ENCODE peak calls at places on chromosomes 11 and 22, in eight cellular contexts. One of them, this sample, is unnamed.
A peak's percentile ranks its signal among the peaks of the same experiment; 100 is the strongest.

GRCh38 chr11:84899134-84899533 is 728.0 kb downstream of the DLG2 start:
- DNase-seq in neuronal stem cell: no peak
- DNase-seq in cardiac muscle cell: no peak
- DNase-seq in substantia nigra: no peak
- DNase-seq in GM23338: no peak
- DNase-seq in esophagus squamous epithelium: no peak
- DNase-seq in transverse colon: no peak
- DNase-seq in heart left ventricle: no peak
- DNase-seq in this sample: no peak

GRCh38 chr11:61037694-61038093 is 64.6 kb upstream of the CD5 start:
- DNase-seq in heart left ventricle: no peak
- DNase-seq in cardiac muscle cell: no peak
- DNase-seq in GM23338: no peak
- DNase-seq in esophagus squamous epithelium: no peak
- DNase-seq in neuronal stem cell: no peak
- DNase-seq in transverse colon: no peak
- DNase-seq in substantia nigra: no peak
- DNase-seq in this sample: no peak

GRCh38 chr11:12746593-12747097 is 72.4 kb downstream of the TEAD1 start:
- DNase-seq in esophagus squamous epithelium: no peak
- DNase-seq in heart left ventricle: peak; percentile 82
- DNase-seq in transverse colon: no peak
- DNase-seq in neuronal stem cell: peak; percentile 75
- DNase-seq in cardiac muscle cell: peak; percentile 97
- DNase-seq in substantia nigra: no peak
- DNase-seq in GM23338: peak; percentile 95
- DNase-seq in this sample: no peak

GRCh38 chr11:128379587-128380279 is 207.6 kb downstream of the ETS1 start:
- DNase-seq in heart left ventricle: no peak
- DNase-seq in esophagus squamous epithelium: no peak
- DNase-seq in GM23338: no peak
- DNase-seq in substantia nigra: no peak
- DNase-seq in cardiac muscle cell: peak; percentile 31
- DNase-seq in neuronal stem cell: no peak
- DNase-seq in transverse colon: no peak
- DNase-seq in this sample: no peak

GRCh38 chr11:84865257-84865656 is 761.9 kb downstream of the DLG2 start:
- DNase-seq in esophagus squamous epithelium: no peak
- DNase-seq in heart left ventricle: no peak
- DNase-seq in cardiac muscle cell: no peak
- DNase-seq in GM23338: no peak
- DNase-seq in substantia nigra: no peak
- DNase-seq in neuronal stem cell: no peak
- DNase-seq in transverse colon: no peak
- DNase-seq in this sample: no peak

GRCh38 chr11:66365166-66365565 is 6.4 kb downstream of the SLC29A2 start:
- DNase-seq in transverse colon: no peak
- DNase-seq in substantia nigra: no peak
- DNase-seq in cardiac muscle cell: no peak
- DNase-seq in esophagus squamous epithelium: no peak
- DNase-seq in heart left ventricle: peak; percentile 44
- DNase-seq in neuronal stem cell: no peak
- DNase-seq in GM23338: no peak
- DNase-seq in this sample: no peak

GRCh38 chr11:57815877-57816276 is 54.3 kb downstream of the CTNND1 start:
- DNase-seq in GM23338: no peak
- DNase-seq in heart left ventricle: no peak
- DNase-seq in neuronal stem cell: no peak
- DNase-seq in cardiac muscle cell: no peak
- DNase-seq in substantia nigra: no peak
- DNase-seq in esophagus squamous epithelium: no peak
- DNase-seq in transverse colon: no peak
- DNase-seq in this sample: peak; percentile 34

GRCh38 chr11:77170107-77170506 is 42.1 kb downstream of the MYO7A start:
- DNase-seq in GM23338: peak; percentile 83
- DNase-seq in neuronal stem cell: no peak
- DNase-seq in cardiac muscle cell: peak; percentile 23
- DNase-seq in heart left ventricle: no peak
- DNase-seq in esophagus squamous epithelium: no peak
- DNase-seq in transverse colon: no peak
- DNase-seq in substantia nigra: no peak
- DNase-seq in this sample: no peak

GRCh38 chr11:70107191-70107590 is 29.1 kb downstream of the ANO1 start:
- DNase-seq in esophagus squamous epithelium: no peak
- DNase-seq in heart left ventricle: no peak
- DNase-seq in cardiac muscle cell: no peak
- DNase-seq in substantia nigra: no peak
- DNase-seq in GM23338: no peak
- DNase-seq in neuronal stem cell: no peak
- DNase-seq in transverse colon: no peak
- DNase-seq in this sample: no peak

GRCh38 chr11:42239102-42239501 is 779.6 kb upstream of the LRRC4C start:
- DNase-seq in esophagus squamous epithelium: no peak
- DNase-seq in GM23338: no peak
- DNase-seq in substantia nigra: no peak
- DNase-seq in cardiac muscle cell: no peak
- DNase-seq in heart left ventricle: no peak
- DNase-seq in neuronal stem cell: no peak
- DNase-seq in transverse colon: no peak
- DNase-seq in this sample: no peak

GRCh38 chr11:99585606-99586005 is 564.9 kb downstream of the CNTN5 start:
- DNase-seq in transverse colon: no peak
- DNase-seq in GM23338: no peak
- DNase-seq in heart left ventricle: no peak
- DNase-seq in substantia nigra: no peak
- DNase-seq in neuronal stem cell: no peak
- DNase-seq in esophagus squamous epithelium: no peak
- DNase-seq in cardiac muscle cell: no peak
- DNase-seq in this sample: no peak

GRCh38 chr11:114179234-114179941 is 116.8 kb upstream of the NNMT start:
- DNase-seq in heart left ventricle: peak; percentile 79
- DNase-seq in esophagus squamous epithelium: peak; percentile 19
- DNase-seq in cardiac muscle cell: peak; percentile 24
- DNase-seq in substantia nigra: peak; percentile 60
- DNase-seq in transverse colon: peak; percentile 87
- DNase-seq in GM23338: no peak
- DNase-seq in neuronal stem cell: no peak
- DNase-seq in this sample: no peak

GRCh38 chr11:3189886-3190583 is 24.9 kb upstream of the OSBPL5 start:
- DNase-seq in substantia nigra: no peak
- DNase-seq in esophagus squamous epithelium: no peak
- DNase-seq in neuronal stem cell: no peak
- DNase-seq in cardiac muscle cell: no peak
- DNase-seq in heart left ventricle: no peak
- DNase-seq in transverse colon: no peak
- DNase-seq in GM23338: no peak
- DNase-seq in this sample: no peak

GRCh38 chr11:66068923-66069714 is 953 bp upstream of the PACS1 start:
- DNase-seq in neuronal stem cell: no peak
- DNase-seq in transverse colon: peak; percentile 42
- DNase-seq in cardiac muscle cell: peak; percentile 57
- DNase-seq in esophagus squamous epithelium: no peak
- DNase-seq in GM23338: peak; percentile 92
- DNase-seq in substantia nigra: peak; percentile 49
- DNase-seq in heart left ventricle: no peak
- DNase-seq in this sample: peak; percentile 71

GRCh38 chr11:4479676-4480075 is 2.8 kb upstream of the OR52K1 start:
- DNase-seq in GM23338: no peak
- DNase-seq in substantia nigra: no peak
- DNase-seq in esophagus squamous epithelium: no peak
- DNase-seq in neuronal stem cell: no peak
- DNase-seq in transverse colon: no peak
- DNase-seq in heart left ventricle: no peak
- DNase-seq in cardiac muscle cell: no peak
- DNase-seq in this sample: no peak

GRCh38 chr22:50542416-50542927 is 3.2 kb upstream of the KLHDC7B start:
- DNase-seq in GM23338: no peak
- DNase-seq in neuronal stem cell: no peak
- DNase-seq in substantia nigra: no peak
- DNase-seq in heart left ventricle: no peak
- DNase-seq in cardiac muscle cell: no peak
- DNase-seq in transverse colon: peak; percentile 44
- DNase-seq in esophagus squamous epithelium: no peak
- DNase-seq in this sample: no peak

GRCh38 chr11:60912851-60913550 is 957 bp upstream of the TMEM109 start:
- DNase-seq in GM23338: no peak
- DNase-seq in transverse colon: no peak
- DNase-seq in substantia nigra: no peak
- DNase-seq in neuronal stem cell: no peak
- DNase-seq in cardiac muscle cell: no peak
- DNase-seq in heart left ventricle: no peak
- DNase-seq in esophagus squamous epithelium: no peak
- DNase-seq in this sample: no peak

DNA sequence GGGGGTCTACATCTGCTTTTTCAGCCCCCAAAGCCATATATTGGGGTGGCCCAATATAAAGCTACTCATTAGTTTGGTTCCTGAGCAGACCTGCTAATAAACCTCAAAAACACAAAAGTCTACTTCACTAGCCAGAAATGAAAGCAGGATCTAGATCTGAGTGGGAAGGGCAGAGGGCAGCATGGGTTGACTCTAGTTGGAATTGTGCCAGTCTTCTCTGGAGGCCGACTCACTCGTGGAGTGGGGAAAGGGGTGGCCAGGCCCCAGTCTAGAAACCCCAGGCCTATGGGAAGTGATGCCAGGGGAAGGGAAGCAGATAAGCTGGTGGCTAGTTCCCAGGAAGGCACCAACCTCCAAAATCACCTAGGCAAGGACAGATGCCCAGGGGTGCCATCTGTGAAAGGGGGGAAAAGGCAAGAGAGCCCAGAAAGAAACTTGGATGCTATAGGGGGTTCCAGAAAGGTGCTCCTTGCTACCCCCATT is 5.3 kb downstream of the PATZ1 start:
- DNase-seq in cardiac muscle cell: no peak
- DNase-seq in heart left ventricle: no peak
- DNase-seq in neuronal stem cell: no peak
- DNase-seq in transverse colon: no peak
- DNase-seq in substantia nigra: no peak
- DNase-seq in esophagus squamous epithelium: no peak
- DNase-seq in GM23338: no peak
- DNase-seq in this sample: no peak
- H3K27ac ChIP-seq in cardiac muscle cell: no peak overlapping the region
- H3K27ac ChIP-seq in heart left ventricle: no peak overlapping the region
- H3K27ac ChIP-seq in neuronal stem cell: no peak overlapping the region
- H3K27ac ChIP-seq in transverse colon: no peak overlapping the region
- H3K27ac ChIP-seq in substantia nigra: peak overlapping the region; percentile 39
- H3K27ac ChIP-seq in esophagus squamous epithelium: no peak overlapping the region
- H3K27ac ChIP-seq in GM23338: no peak overlapping the region
- H3K27ac ChIP-seq in this sample: no peak overlapping the region

DNA sequence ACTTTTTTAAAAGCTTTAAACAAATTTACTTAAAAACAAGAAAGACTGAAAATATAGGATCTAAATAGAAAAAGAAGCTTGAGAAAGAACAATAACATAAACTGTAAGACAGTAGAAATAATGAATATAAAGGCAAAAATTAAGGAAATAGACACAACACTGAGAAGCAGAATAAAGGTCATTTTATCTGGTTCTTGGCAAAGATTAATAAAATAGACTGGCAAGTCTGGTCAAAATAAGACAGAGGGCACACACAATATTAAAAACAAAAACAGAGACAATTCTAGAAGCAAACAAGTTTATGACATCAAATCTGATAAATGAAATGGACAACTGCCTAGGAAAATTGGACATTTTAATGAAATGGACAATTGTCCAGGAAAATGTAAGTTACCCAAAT is 105.8 kb downstream of the ATG16L2 start:
- DNase-seq in neuronal stem cell: no peak
- DNase-seq in substantia nigra: no peak
- DNase-seq in transverse colon: no peak
- DNase-seq in cardiac muscle cell: no peak
- DNase-seq in esophagus squamous epithelium: no peak
- DNase-seq in heart left ventricle: no peak
- DNase-seq in GM23338: no peak
- DNase-seq in this sample: no peak
- H3K27ac ChIP-seq in neuronal stem cell: no peak overlapping the region
- H3K27ac ChIP-seq in substantia nigra: no peak overlapping the region
- H3K27ac ChIP-seq in transverse colon: no peak overlapping the region
- H3K27ac ChIP-seq in cardiac muscle cell: no peak overlapping the region
- H3K27ac ChIP-seq in esophagus squamous epithelium: no peak overlapping the region
- H3K27ac ChIP-seq in heart left ventricle: no peak overlapping the region
- H3K27ac ChIP-seq in GM23338: no peak overlapping the region
- H3K27ac ChIP-seq in this sample: no peak overlapping the region

GRCh38 chr22:37179622-37180420 is 8.2 kb downstream of the C1QTNF6 start:
- DNase-seq in heart left ventricle: no peak
- DNase-seq in esophagus squamous epithelium: no peak
- DNase-seq in substantia nigra: no peak
- DNase-seq in cardiac muscle cell: no peak
- DNase-seq in neuronal stem cell: no peak
- DNase-seq in GM23338: no peak
- DNase-seq in transverse colon: peak; percentile 81
- DNase-seq in this sample: no peak

GRCh38 chr22:37180531-37181231 is 7.4 kb downstream of the C1QTNF6 start:
- DNase-seq in substantia nigra: no peak
- DNase-seq in heart left ventricle: no peak
- DNase-seq in transverse colon: no peak
- DNase-seq in neuronal stem cell: no peak
- DNase-seq in GM23338: no peak
- DNase-seq in esophagus squamous epithelium: no peak
- DNase-seq in cardiac muscle cell: no peak
- DNase-seq in this sample: no peak

GRCh38 chr22:37177755-37178154 is 10.3 kb downstream of the C1QTNF6 start:
- DNase-seq in GM23338: no peak
- DNase-seq in neuronal stem cell: no peak
- DNase-seq in transverse colon: no peak
- DNase-seq in heart left ventricle: no peak
- DNase-seq in cardiac muscle cell: no peak
- DNase-seq in substantia nigra: no peak
- DNase-seq in esophagus squamous epithelium: no peak
- DNase-seq in this sample: no peak

GRCh38 chr22:37178350-37179125 is 9.5 kb downstream of the C1QTNF6 start:
- DNase-seq in transverse colon: peak; percentile 76
- DNase-seq in heart left ventricle: no peak
- DNase-seq in esophagus squamous epithelium: no peak
- DNase-seq in GM23338: no peak
- DNase-seq in neuronal stem cell: no peak
- DNase-seq in cardiac muscle cell: no peak
- DNase-seq in substantia nigra: no peak
- DNase-seq in this sample: peak; percentile 42

GRCh38 chr22:37179126-37179470 is 8.9 kb downstream of the C1QTNF6 start:
- DNase-seq in GM23338: no peak
- DNase-seq in cardiac muscle cell: no peak
- DNase-seq in neuronal stem cell: no peak
- DNase-seq in heart left ventricle: no peak
- DNase-seq in transverse colon: no peak
- DNase-seq in substantia nigra: no peak
- DNase-seq in esophagus squamous epithelium: no peak
- DNase-seq in this sample: no peak
- H3K27ac ChIP-seq in GM23338: no peak overlapping the region
- H3K27ac ChIP-seq in cardiac muscle cell: no peak overlapping the region
- H3K27ac ChIP-seq in neuronal stem cell: peak overlapping the region; percentile 12
- H3K27ac ChIP-seq in heart left ventricle: no peak overlapping the region
- H3K27ac ChIP-seq in transverse colon: peak overlapping the region; percentile 57
- H3K27ac ChIP-seq in substantia nigra: no peak overlapping the region
- H3K27ac ChIP-seq in esophagus squamous epithelium: peak overlapping the region; percentile 49
- H3K27ac ChIP-seq in this sample: no peak overlapping the region

DNA sequence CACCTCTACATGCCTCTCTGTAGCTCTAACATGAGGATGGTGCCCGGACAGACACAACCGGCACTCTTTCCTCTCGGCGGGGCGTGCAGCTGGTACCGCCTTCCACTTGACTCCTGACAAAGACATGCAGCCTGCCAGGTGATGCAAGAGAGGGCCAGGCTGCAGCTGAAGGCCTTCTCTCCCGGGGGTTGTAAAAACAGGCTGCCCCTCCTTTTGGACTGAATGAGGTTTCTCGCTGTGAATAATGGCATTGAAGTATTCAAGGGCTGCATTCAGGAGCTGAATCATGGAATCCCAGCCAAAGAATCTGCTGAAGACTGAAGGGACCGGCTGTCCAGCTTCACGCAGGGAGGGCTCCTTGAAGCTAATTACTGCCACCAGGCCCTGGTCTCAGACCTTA is 110.9 kb downstream of the GALNT18 start:
- DNase-seq in transverse colon: peak; percentile 37
- DNase-seq in cardiac muscle cell: no peak
- DNase-seq in GM23338: peak; percentile 5
- DNase-seq in esophagus squamous epithelium: no peak
- DNase-seq in neuronal stem cell: peak; percentile 47
- DNase-seq in heart left ventricle: no peak
- DNase-seq in substantia nigra: peak; percentile 73
- DNase-seq in this sample: no peak
- H3K27ac ChIP-seq in transverse colon: peak overlapping the region; percentile 31
- H3K27ac ChIP-seq in cardiac muscle cell: no peak overlapping the region
- H3K27ac ChIP-seq in GM23338: no peak overlapping the region
- H3K27ac ChIP-seq in esophagus squamous epithelium: no peak overlapping the region
- H3K27ac ChIP-seq in neuronal stem cell: peak overlapping the region; percentile 13
- H3K27ac ChIP-seq in heart left ventricle: no peak overlapping the region
- H3K27ac ChIP-seq in substantia nigra: peak overlapping the region; percentile 30
- H3K27ac ChIP-seq in this sample: no peak overlapping the region

This sample was measured in WERI-Rb-1.